ENCODE peak calls at places on chromosome 17, in seven cellular contexts. One of them, this sample, is unnamed.

GRCh38 chr17:74354123-74354522 is 7.5 kb downstream of the BTBD17 start:
- DNase-seq in mesenchymal stem cell: no peak
- DNase-seq in H9: peak
- DNase-seq in mesendoderm: peak
- DNase-seq in neuronal stem cell: peak
- DNase-seq in H1: peak
- DNase-seq in trophoblast cell: no peak
- DNase-seq in this sample: no peak

GRCh38 chr17:79505199-79505598 is 105.7 kb downstream of the RBFOX3 start:
- DNase-seq in mesenchymal stem cell: no peak
- DNase-seq in H9: no peak
- DNase-seq in mesendoderm: no peak
- DNase-seq in neuronal stem cell: no peak
- DNase-seq in H1: no peak
- DNase-seq in trophoblast cell: no peak
- DNase-seq in this sample: no peak

GRCh38 chr17:80380068-80381061 is 34.6 kb upstream of the ENDOV start:
- DNase-seq in mesenchymal stem cell: no peak
- DNase-seq in H9: no peak
- DNase-seq in mesendoderm: no peak
- DNase-seq in neuronal stem cell: no peak
- DNase-seq in H1: no peak
- DNase-seq in trophoblast cell: no peak
- DNase-seq in this sample: no peak

GRCh38 chr17:50177983-50178834 is 12.4 kb downstream of the SGCA start:
- DNase-seq in mesenchymal stem cell: peak
- DNase-seq in H9: peak
- DNase-seq in mesendoderm: peak
- DNase-seq in neuronal stem cell: no peak
- DNase-seq in H1: peak
- DNase-seq in trophoblast cell: peak
- DNase-seq in this sample: peak

GRCh38 chr17:69434164-69434579 is 19.7 kb downstream of the MAP2K6 start:
- DNase-seq in mesenchymal stem cell: peak
- DNase-seq in H9: no peak
- DNase-seq in mesendoderm: no peak
- DNase-seq in neuronal stem cell: no peak
- DNase-seq in H1: no peak
- DNase-seq in trophoblast cell: no peak
- DNase-seq in this sample: peak

GRCh38 chr17:56596741-56597494 is 3.4 kb downstream of the NOG start:
- DNase-seq in mesenchymal stem cell: peak
- DNase-seq in H9: peak
- DNase-seq in mesendoderm: no peak
- DNase-seq in neuronal stem cell: peak
- DNase-seq in H1: peak
- DNase-seq in trophoblast cell: peak
- DNase-seq in this sample: no peak

GRCh38 chr17:80781851-80782277 is 209.8 kb upstream of the CHMP6 start:
- DNase-seq in mesenchymal stem cell: no peak
- DNase-seq in H9: peak
- DNase-seq in mesendoderm: no peak
- DNase-seq in neuronal stem cell: no peak
- DNase-seq in H1: no peak
- DNase-seq in trophoblast cell: no peak
- DNase-seq in this sample: no peak

GRCh38 chr17:21119247-21119944 is 7.4 kb upstream of the DHRS7B start:
- DNase-seq in mesenchymal stem cell: peak
- DNase-seq in H9: peak
- DNase-seq in mesendoderm: peak
- DNase-seq in neuronal stem cell: peak
- DNase-seq in H1: peak
- DNase-seq in trophoblast cell: peak
- DNase-seq in this sample: peak

GRCh38 chr17:57288753-57289121 is 32.4 kb downstream of the MSI2 start:
- DNase-seq in mesenchymal stem cell: no peak
- DNase-seq in H9: no peak
- DNase-seq in mesendoderm: no peak
- DNase-seq in neuronal stem cell: no peak
- DNase-seq in H1: no peak
- DNase-seq in trophoblast cell: no peak
- DNase-seq in this sample: no peak

GRCh38 chr17:19331134-19331533 is 31.4 kb downstream of the B9D1 start:
- DNase-seq in mesenchymal stem cell: peak
- DNase-seq in H9: no peak
- DNase-seq in mesendoderm: no peak
- DNase-seq in neuronal stem cell: no peak
- DNase-seq in H1: no peak
- DNase-seq in trophoblast cell: peak
- DNase-seq in this sample: peak

GRCh38 chr17:64077409-64077808 is 52.5 kb downstream of the ERN1 start:
- DNase-seq in mesenchymal stem cell: no peak
- DNase-seq in H9: no peak
- DNase-seq in mesendoderm: no peak
- DNase-seq in neuronal stem cell: no peak
- DNase-seq in H1: no peak
- DNase-seq in trophoblast cell: peak
- DNase-seq in this sample: peak

GRCh38 chr17:5868916-5869475 is 201.2 kb upstream of the WSCD1 start:
- DNase-seq in mesenchymal stem cell: no peak
- DNase-seq in H9: peak
- DNase-seq in mesendoderm: no peak
- DNase-seq in neuronal stem cell: no peak
- DNase-seq in H1: peak
- DNase-seq in trophoblast cell: no peak
- DNase-seq in this sample: no peak

GRCh38 chr17:68519911-68520310 is 7.7 kb downstream of the PRKAR1A start:
- DNase-seq in mesenchymal stem cell: no peak
- DNase-seq in H9: no peak
- DNase-seq in mesendoderm: no peak
- DNase-seq in neuronal stem cell: no peak
- DNase-seq in H1: no peak
- DNase-seq in trophoblast cell: no peak
- DNase-seq in this sample: no peak

GRCh38 chr17:40348562-40349476 is 15.7 kb downstream of the GJD3 start:
- DNase-seq in mesenchymal stem cell: no peak
- DNase-seq in H9: no peak
- DNase-seq in mesendoderm: no peak
- DNase-seq in neuronal stem cell: no peak
- DNase-seq in H1: no peak
- DNase-seq in trophoblast cell: no peak
- DNase-seq in this sample: no peak

GRCh38 chr17:20266806-20267458 is 200.4 kb downstream of the LGALS9B start:
- DNase-seq in mesenchymal stem cell: no peak
- DNase-seq in H9: no peak
- DNase-seq in mesendoderm: no peak
- DNase-seq in neuronal stem cell: no peak
- DNase-seq in H1: no peak
- DNase-seq in trophoblast cell: no peak
- DNase-seq in this sample: peak

GRCh38 chr17:37576281-37576680 is 32.9 kb downstream of the SYNRG start:
- DNase-seq in mesenchymal stem cell: peak
- DNase-seq in H9: no peak
- DNase-seq in mesendoderm: no peak
- DNase-seq in neuronal stem cell: no peak
- DNase-seq in H1: no peak
- DNase-seq in trophoblast cell: no peak
- DNase-seq in this sample: peak

GRCh38 chr17:47686661-47687327 is 7.2 kb upstream of the TBKBP1 start:
- DNase-seq in mesenchymal stem cell: no peak
- DNase-seq in H9: no peak
- DNase-seq in mesendoderm: no peak
- DNase-seq in neuronal stem cell: no peak
- DNase-seq in H1: no peak
- DNase-seq in trophoblast cell: no peak
- DNase-seq in this sample: peak

GRCh38 chr17:27756467-27757371 is 43.6 kb downstream of the NOS2 start:
- DNase-seq in mesenchymal stem cell: peak
- DNase-seq in H9: peak
- DNase-seq in mesendoderm: peak
- DNase-seq in neuronal stem cell: peak
- DNase-seq in H1: peak
- DNase-seq in trophoblast cell: peak
- DNase-seq in this sample: peak

GRCh38 chr17:77919276-77919675 is 39.2 kb upstream of the TNRC6C start:
- DNase-seq in mesenchymal stem cell: no peak
- DNase-seq in H9: no peak
- DNase-seq in mesendoderm: no peak
- DNase-seq in neuronal stem cell: no peak
- DNase-seq in H1: no peak
- DNase-seq in trophoblast cell: no peak
- DNase-seq in this sample: no peak

GRCh38 chr17:55421179-55421934 is at the start of gene MMD:
- DNase-seq in mesenchymal stem cell: no peak
- DNase-seq in H9: no peak
- DNase-seq in mesendoderm: no peak
- DNase-seq in neuronal stem cell: peak
- DNase-seq in H1: peak
- DNase-seq in trophoblast cell: peak
- DNase-seq in this sample: no peak

GRCh38 chr17:44922746-44923470 is 7.6 kb upstream of the GFAP start:
- DNase-seq in mesenchymal stem cell: no peak
- DNase-seq in H9: no peak
- DNase-seq in mesendoderm: no peak
- DNase-seq in neuronal stem cell: no peak
- DNase-seq in H1: peak
- DNase-seq in trophoblast cell: no peak
- DNase-seq in this sample: no peak

DNA sequence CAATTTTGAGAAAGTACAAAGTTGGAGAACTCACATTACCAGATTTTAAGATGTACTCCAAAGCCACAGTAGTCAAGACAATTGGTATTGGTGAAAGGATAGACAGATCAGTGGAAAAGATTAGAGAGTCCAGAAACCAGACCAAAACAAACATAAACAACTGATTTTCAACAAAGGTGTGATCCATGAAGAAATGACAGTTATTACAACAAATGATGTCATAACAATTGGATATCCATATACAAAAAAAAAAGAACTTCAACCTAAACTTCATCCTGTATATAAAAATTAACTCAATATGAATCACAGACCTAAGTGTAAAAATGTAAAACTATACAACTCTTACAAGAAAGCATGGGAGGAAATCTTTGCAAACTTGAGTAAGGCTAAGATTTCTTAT is 8.4 kb downstream of the CEP112 start:
- DNase-seq in mesenchymal stem cell: no peak
- DNase-seq in H9: no peak
- DNase-seq in mesendoderm: no peak
- DNase-seq in neuronal stem cell: no peak
- DNase-seq in H1: no peak
- DNase-seq in trophoblast cell: no peak
- DNase-seq in this sample: no peak
- H3K18ac ChIP-seq in mesenchymal stem cell: no peak
- H3K18ac ChIP-seq in H9: no peak
- H3K18ac ChIP-seq in mesendoderm: no peak
- H3K18ac ChIP-seq in neuronal stem cell: no peak
- H3K18ac ChIP-seq in H1: no peak
- H3K18ac ChIP-seq in trophoblast cell: no peak
- H3K18ac ChIP-seq in this sample: no peak

DNA sequence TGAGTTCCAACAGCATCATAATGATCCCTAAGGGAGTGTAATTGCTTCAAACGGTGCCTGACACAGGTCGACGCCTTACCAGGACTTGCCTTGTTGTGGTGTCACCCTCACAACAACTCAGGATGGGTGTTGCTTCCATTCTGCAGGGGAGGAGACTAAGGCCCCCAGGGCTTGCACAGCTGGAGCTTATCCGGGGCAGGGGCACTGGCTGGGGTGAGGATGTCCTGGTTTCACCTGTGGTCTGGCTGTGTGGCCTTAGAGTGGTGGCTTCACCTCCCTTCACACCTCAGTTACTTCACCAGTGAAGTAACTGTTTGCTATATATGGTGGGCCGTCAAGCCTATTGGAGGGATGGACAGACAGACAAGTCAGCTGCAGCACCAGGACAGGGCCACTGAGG is 23.3 kb downstream of the LLGL2 start:
- DNase-seq in mesenchymal stem cell: no peak
- DNase-seq in H9: no peak
- DNase-seq in mesendoderm: no peak
- DNase-seq in neuronal stem cell: no peak
- DNase-seq in H1: no peak
- DNase-seq in trophoblast cell: no peak
- DNase-seq in this sample: no peak
- H3K18ac ChIP-seq in mesenchymal stem cell: no peak
- H3K18ac ChIP-seq in H9: no peak
- H3K18ac ChIP-seq in mesendoderm: no peak
- H3K18ac ChIP-seq in neuronal stem cell: peak
- H3K18ac ChIP-seq in H1: peak
- H3K18ac ChIP-seq in trophoblast cell: peak
- H3K18ac ChIP-seq in this sample: no peak

GRCh38 chr17:17716837-17717523 is 35.7 kb downstream of the RAI1 start:
- DNase-seq in mesenchymal stem cell: no peak
- DNase-seq in H9: no peak
- DNase-seq in mesendoderm: no peak
- DNase-seq in neuronal stem cell: no peak
- DNase-seq in H1: no peak
- DNase-seq in trophoblast cell: no peak
- DNase-seq in this sample: no peak
- H3K18ac ChIP-seq in mesenchymal stem cell: peak
- H3K18ac ChIP-seq in H9: no peak
- H3K18ac ChIP-seq in mesendoderm: no peak
- H3K18ac ChIP-seq in neuronal stem cell: peak
- H3K18ac ChIP-seq in H1: no peak
- H3K18ac ChIP-seq in trophoblast cell: no peak
- H3K18ac ChIP-seq in this sample: no peak

GRCh38 chr17:794876-795275 is 12.7 kb downstream of the MRM3 start:
- DNase-seq in mesenchymal stem cell: peak
- DNase-seq in H9: peak
- DNase-seq in mesendoderm: peak
- DNase-seq in neuronal stem cell: peak
- DNase-seq in H1: peak
- DNase-seq in trophoblast cell: peak
- DNase-seq in this sample: peak

GRCh38 chr17:789160-789840 is 7.1 kb downstream of the MRM3 start:
- DNase-seq in mesenchymal stem cell: no peak
- DNase-seq in H9: no peak
- DNase-seq in mesendoderm: no peak
- DNase-seq in neuronal stem cell: no peak
- DNase-seq in H1: no peak
- DNase-seq in trophoblast cell: no peak
- DNase-seq in this sample: peak

GRCh38 chr17:792277-792676 is 10.1 kb downstream of the MRM3 start:
- DNase-seq in mesenchymal stem cell: peak
- DNase-seq in H9: no peak
- DNase-seq in mesendoderm: peak
- DNase-seq in neuronal stem cell: no peak
- DNase-seq in H1: no peak
- DNase-seq in trophoblast cell: no peak
- DNase-seq in this sample: peak

GRCh38 chr17:788551-788950 is 6.4 kb downstream of the MRM3 start:
- DNase-seq in mesenchymal stem cell: no peak
- DNase-seq in H9: no peak
- DNase-seq in mesendoderm: no peak
- DNase-seq in neuronal stem cell: no peak
- DNase-seq in H1: no peak
- DNase-seq in trophoblast cell: no peak
- DNase-seq in this sample: no peak

GRCh38 chr17:791807-792206 is 9.7 kb downstream of the MRM3 start:
- DNase-seq in mesenchymal stem cell: no peak
- DNase-seq in H9: no peak
- DNase-seq in mesendoderm: no peak
- DNase-seq in neuronal stem cell: no peak
- DNase-seq in H1: no peak
- DNase-seq in trophoblast cell: no peak
- DNase-seq in this sample: no peak
- H3K18ac ChIP-seq in mesenchymal stem cell: no peak
- H3K18ac ChIP-seq in H9: no peak
- H3K18ac ChIP-seq in mesendoderm: no peak
- H3K18ac ChIP-seq in neuronal stem cell: no peak
- H3K18ac ChIP-seq in H1: no peak
- H3K18ac ChIP-seq in trophoblast cell: no peak
- H3K18ac ChIP-seq in this sample: no peak

This sample was measured in IMR-90.